ENCODE peak calls at places on chromosome 1, in ten cellular contexts. L is fibroblast of lung, K is heart right ventricle, D is aorta, F is heart left ventricle, X is OCI-LY7, J is A549, V is left lung, H is tibial nerve, E is hepatocyte. S is an unnamed sample.

GRCh38 chr1:235149824-235150223 is 11.2 kb downstream of the RBM34 start:
- DNase-seq in K (no peak), L (no peak), F (no peak), E (no peak), V (no peak), J (no peak), H (no peak), X (no peak), D (no peak), S (no peak)

GRCh38 chr1:165869343-165869742 is 41.9 kb downstream of the UCK2 start:
- DNase-seq in V (no peak), H (no peak), F (no peak), X (no peak), L (no peak), K (no peak), J (no peak), E (no peak), D (no peak), S (no peak)

GRCh38 chr1:178011101-178011828 is 41.4 kb upstream of the SEC16B start:
- DNase-seq in X (no peak), D (no peak), J (peak; percentile 50), L (peak; percentile 77), V (no peak), H (no peak), K (no peak), F (no peak), E (no peak), S (no peak)

GRCh38 chr1:16231331-16232315 is 5.4 kb downstream of the CPLANE2 start:
- DNase-seq in E (no peak), K (no peak), J (no peak), L (no peak), X (no peak), V (no peak), H (no peak), D (peak; percentile 68), F (no peak), S (no peak)

GRCh38 chr1:198024782-198025181 is 107.6 kb downstream of the LHX9 start:
- DNase-seq in F (no peak), D (no peak), K (no peak), H (no peak), J (no peak), E (peak; percentile 16), V (no peak), X (no peak), L (peak; percentile 59), S (no peak)

GRCh38 chr1:111976332-111976731 is 13.1 kb downstream of the KCND3 start:
- DNase-seq in D (no peak), X (no peak), V (no peak), K (no peak), F (no peak), L (no peak), E (no peak), H (no peak), J (no peak), S (no peak)

GRCh38 chr1:66176012-66176715 is 357.8 kb upstream of the SGIP1 start:
- DNase-seq in D (no peak), E (no peak), V (no peak), X (no peak), F (no peak), J (peak; percentile 93), K (no peak), H (no peak), L (peak; percentile 48), S (no peak)

GRCh38 chr1:204278973-204279372 is 65.2 kb upstream of the GOLT1A start:
- DNase-seq in F (no peak), H (no peak), K (no peak), V (no peak), D (no peak), E (no peak), X (no peak), J (no peak), L (no peak), S (no peak)

GRCh38 chr1:61536174-61536573 is 188.8 kb downstream of the TM2D1 start:
- DNase-seq in X (no peak), V (no peak), D (no peak), H (no peak), E (no peak), L (no peak), J (no peak), K (no peak), F (no peak), S (no peak)

GRCh38 chr1:161382214-161383019 is 14.7 kb upstream of the CFAP126 start:
- DNase-seq in X (peak; percentile 74), H (no peak), D (no peak), K (no peak), F (no peak), L (peak; percentile 80), V (no peak), J (peak; percentile 73), E (peak; percentile 71), S (no peak)

DNA sequence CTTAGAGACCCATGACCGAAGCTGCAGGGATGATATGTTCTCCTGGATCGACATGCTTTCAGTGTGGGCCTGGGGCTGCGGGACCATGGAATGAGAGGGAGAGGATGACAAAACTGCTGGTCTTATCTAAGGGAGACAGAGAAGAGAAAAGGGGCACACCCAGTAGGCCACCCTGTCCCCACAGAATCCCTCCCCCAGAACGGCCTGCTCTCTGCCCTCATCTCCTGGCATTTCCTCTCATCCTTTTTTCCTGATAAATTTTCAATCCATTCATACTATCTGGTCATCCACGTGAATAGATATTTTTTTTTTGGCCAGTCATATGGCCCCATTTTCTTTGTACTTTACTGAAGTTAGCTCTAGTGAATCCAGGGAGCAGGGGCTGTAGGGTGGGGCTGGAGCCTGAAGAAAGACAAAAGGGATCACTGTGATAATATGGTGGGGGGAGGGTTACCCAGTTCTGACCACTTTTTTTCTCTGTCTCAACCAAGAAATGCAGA is at the start of gene PKLR:
- DNase-seq in V (no peak), J (no peak), K (no peak), X (no peak), D (no peak), H (no peak), F (no peak), L (no peak), E (no peak), S (no peak)
- H3K27ac ChIP-seq in V (no peak within 1 kb of the TSS), J (no peak within 1 kb of the TSS), K (no peak within 1 kb of the TSS), X (no peak within 1 kb of the TSS), D (no peak within 1 kb of the TSS), H (no peak within 1 kb of the TSS), F (no peak within 1 kb of the TSS), L (no peak within 1 kb of the TSS), E (peak within 1 kb of the TSS; percentile 61), S (no peak within 1 kb of the TSS)

GRCh38 chr1:101463195-101463594 is 226.4 kb downstream of the S1PR1 start:
- DNase-seq in K (no peak), X (no peak), J (no peak), E (no peak), F (no peak), H (no peak), D (no peak), V (no peak), L (no peak), S (no peak)
- H3K4me3 ChIP-seq in K (no peak overlapping the region), X (no peak overlapping the region), J (no peak overlapping the region), E (no peak overlapping the region), F (no peak overlapping the region), H (no peak overlapping the region), D (no peak overlapping the region), V (no peak overlapping the region), L (no peak overlapping the region), S (no peak overlapping the region)

DNA sequence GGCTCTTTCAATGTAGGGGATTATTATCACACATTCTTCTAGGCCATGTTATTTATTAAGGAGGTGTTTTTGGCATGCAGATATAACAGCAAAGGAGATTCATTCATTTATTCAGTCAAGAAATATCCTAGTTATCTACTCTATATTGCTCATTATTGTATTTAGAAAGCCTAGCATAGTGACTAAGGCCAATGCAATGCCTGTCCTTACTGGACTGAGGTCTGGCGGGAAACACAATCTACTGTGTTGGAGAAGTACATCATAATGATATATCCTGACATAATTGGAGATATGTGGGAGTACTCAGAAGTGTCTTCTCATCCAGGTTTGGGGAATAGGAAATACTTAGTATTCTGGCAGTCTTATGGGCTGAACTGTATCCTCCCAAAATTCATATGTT is 421.5 kb upstream of the USP24 start:
- DNase-seq in J (no peak), L (peak; percentile 78), F (no peak), H (no peak), E (no peak), K (no peak), X (no peak), V (no peak), D (no peak), S (no peak)
- H3K4me1 ChIP-seq in J (peaks cover 23% of the 10 kb centered on the region), L (peaks cover 22% of the 10 kb centered on the region), F (no peaks in the 10 kb centered on the region), H (no peaks in the 10 kb centered on the region), E (peaks cover 7% of the 10 kb centered on the region), K (peaks cover 16% of the 10 kb centered on the region), X (no peaks in the 10 kb centered on the region), V (no peaks in the 10 kb centered on the region), D (peaks cover 7% of the 10 kb centered on the region), S (no peaks in the 10 kb centered on the region)

GRCh38 chr1:220371324-220371723 is 99.1 kb upstream of the RAB3GAP2 start:
- DNase-seq in H (no peak), E (peak; percentile 20), L (no peak), F (no peak), X (peak; percentile 2), J (no peak), K (no peak), V (no peak), D (no peak), S (no peak)

GRCh38 chr1:220370041-220370700 is 97.9 kb upstream of the RAB3GAP2 start:
- DNase-seq in F (no peak), D (no peak), E (peak; percentile 50), K (peak; percentile 15), X (no peak), V (no peak), L (peak; percentile 95), J (peak; percentile 11), H (no peak), S (no peak)

GRCh38 chr1:220367833-220368232 is 95.6 kb upstream of the RAB3GAP2 start:
- DNase-seq in J (no peak), H (no peak), D (no peak), E (no peak), F (no peak), X (no peak), K (no peak), L (peak; percentile 54), V (no peak), S (no peak)

GRCh38 chr1:220368352-220369265 is 96.4 kb upstream of the RAB3GAP2 start:
- DNase-seq in X (no peak), V (no peak), E (peak; percentile 13), F (no peak), J (no peak), L (peak; percentile 72), K (peak; percentile 65), D (no peak), H (no peak), S (no peak)

DNA sequence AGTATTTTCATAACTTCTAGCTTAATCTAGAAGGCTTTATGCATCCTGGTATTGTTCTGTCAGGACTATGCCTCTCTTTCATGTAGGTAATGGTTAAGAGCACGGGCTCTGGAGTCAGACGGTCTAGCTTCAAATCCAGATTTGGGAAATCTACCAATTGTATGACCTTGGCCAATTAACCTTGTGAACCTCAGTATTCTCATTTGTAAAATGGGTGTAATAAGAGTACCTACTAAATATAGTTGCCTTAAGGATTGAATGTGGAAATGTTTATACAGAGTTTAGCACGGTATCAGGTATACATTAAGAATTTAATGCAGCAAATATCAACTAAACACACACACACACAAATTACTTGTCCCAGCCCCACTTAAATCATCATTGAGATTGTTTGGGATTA is 97.3 kb upstream of the RAB3GAP2 start:
- DNase-seq in L (no peak), K (no peak), F (no peak), H (no peak), V (no peak), X (no peak), J (no peak), E (no peak), D (no peak), S (no peak)
- H3K27ac ChIP-seq in L (no peak overlapping the region), K (no peak overlapping the region), F (peak overlapping the region; percentile 55), H (no peak overlapping the region), V (no peak overlapping the region), X (no peak overlapping the region), J (no peak overlapping the region), E (peak overlapping the region; percentile 54), D (no peak overlapping the region), S (no peak overlapping the region)

GRCh38 chr1:168387781-168388760 is 107.4 kb downstream of the TBX19 start:
- DNase-seq in D (no peak), L (no peak), F (no peak), H (no peak), E (no peak), X (no peak), K (no peak), V (no peak), J (no peak), S (no peak)
- H3K4me3 ChIP-seq in D (no peak overlapping the region), L (no peak overlapping the region), F (no peak overlapping the region), H (no peak overlapping the region), E (no peak overlapping the region), X (no peak overlapping the region), K (no peak overlapping the region), V (no peak overlapping the region), J (no peak overlapping the region), S (no peak overlapping the region)